ENCODE peak calls at places on chromosomes 12 and 14, in seven cellular contexts. One of them, this sample, is unnamed.
A peak's percentile ranks its signal among the peaks of the same experiment; 100 is the strongest.

GRCh38 chr14:59032821-59033220 is 155.6 kb upstream of the DAAM1 start:
- DNase-seq in GM23338: no peak
- DNase-seq in PC-9: no peak
- DNase-seq in PC-3: no peak
- DNase-seq in HCT116: no peak
- DNase-seq in MM.1S: no peak
- DNase-seq in hepatocyte: no peak
- DNase-seq in this sample: no peak

GRCh38 chr12:72072613-72073212 is 134.1 kb downstream of the TPH2 start:
- DNase-seq in GM23338: no peak
- DNase-seq in PC-9: no peak
- DNase-seq in PC-3: no peak
- DNase-seq in HCT116: no peak
- DNase-seq in MM.1S: no peak
- DNase-seq in hepatocyte: peak; percentile 33
- DNase-seq in this sample: no peak

GRCh38 chr12:98399532-98399931 is 115.9 kb upstream of the TMPO start:
- DNase-seq in GM23338: peak; percentile 58
- DNase-seq in PC-9: no peak
- DNase-seq in PC-3: peak; percentile 64
- DNase-seq in HCT116: peak; percentile 82
- DNase-seq in MM.1S: peak; percentile 40
- DNase-seq in hepatocyte: peak; percentile 74
- DNase-seq in this sample: peak; percentile 87

GRCh38 chr12:49954863-49955830 is 4.6 kb downstream of the AQP2 start:
- DNase-seq in GM23338: peak; percentile 78
- DNase-seq in PC-9: no peak
- DNase-seq in PC-3: no peak
- DNase-seq in HCT116: no peak
- DNase-seq in MM.1S: no peak
- DNase-seq in hepatocyte: no peak
- DNase-seq in this sample: peak; percentile 48

GRCh38 chr12:55073043-55074022 is 52.9 kb upstream of the OR9K2 start:
- DNase-seq in GM23338: peak; percentile 89
- DNase-seq in PC-9: no peak
- DNase-seq in PC-3: peak; percentile 81
- DNase-seq in HCT116: peak; percentile 66
- DNase-seq in MM.1S: peak; percentile 77
- DNase-seq in hepatocyte: peak; percentile 87
- DNase-seq in this sample: peak; percentile 78

GRCh38 chr12:54370218-54370730 is 6.0 kb upstream of the GPR84 start:
- DNase-seq in GM23338: peak; percentile 93
- DNase-seq in PC-9: peak; percentile 56
- DNase-seq in PC-3: peak; percentile 86
- DNase-seq in HCT116: no peak
- DNase-seq in MM.1S: no peak
- DNase-seq in hepatocyte: peak; percentile 90
- DNase-seq in this sample: peak; percentile 92

GRCh38 chr14:104981699-104982541 is 3.7 kb upstream of the CLBA1 start:
- DNase-seq in GM23338: no peak
- DNase-seq in PC-9: no peak
- DNase-seq in PC-3: no peak
- DNase-seq in HCT116: no peak
- DNase-seq in MM.1S: no peak
- DNase-seq in hepatocyte: peak; percentile 9
- DNase-seq in this sample: no peak

GRCh38 chr14:99188721-99189120 is 83.3 kb downstream of the BCL11B start:
- DNase-seq in GM23338: peak; percentile 79
- DNase-seq in PC-9: no peak
- DNase-seq in PC-3: no peak
- DNase-seq in HCT116: no peak
- DNase-seq in MM.1S: no peak
- DNase-seq in hepatocyte: no peak
- DNase-seq in this sample: no peak

GRCh38 chr12:111418594-111418880 is 12.8 kb downstream of the SH2B3 start:
- DNase-seq in GM23338: no peak
- DNase-seq in PC-9: no peak
- DNase-seq in PC-3: no peak
- DNase-seq in HCT116: no peak
- DNase-seq in MM.1S: no peak
- DNase-seq in hepatocyte: no peak
- DNase-seq in this sample: no peak

GRCh38 chr14:25463475-25463874 is 413.5 kb upstream of the STXBP6 start:
- DNase-seq in GM23338: no peak
- DNase-seq in PC-9: no peak
- DNase-seq in PC-3: no peak
- DNase-seq in HCT116: no peak
- DNase-seq in MM.1S: no peak
- DNase-seq in hepatocyte: no peak
- DNase-seq in this sample: no peak

GRCh38 chr12:55861871-55862270 is 19.1 kb upstream of the MMP19 start:
- DNase-seq in GM23338: no peak
- DNase-seq in PC-9: no peak
- DNase-seq in PC-3: no peak
- DNase-seq in HCT116: no peak
- DNase-seq in MM.1S: no peak
- DNase-seq in hepatocyte: no peak
- DNase-seq in this sample: peak; percentile 25

GRCh38 chr12:78062781-78063180 is 232.1 kb downstream of the NAV3 start:
- DNase-seq in GM23338: no peak
- DNase-seq in PC-9: no peak
- DNase-seq in PC-3: peak; percentile 40
- DNase-seq in HCT116: no peak
- DNase-seq in MM.1S: no peak
- DNase-seq in hepatocyte: peak; percentile 5
- DNase-seq in this sample: peak; percentile 85

GRCh38 chr12:2768224-2768961 is 26.4 kb upstream of the FKBP4 start:
- DNase-seq in GM23338: no peak
- DNase-seq in PC-9: no peak
- DNase-seq in PC-3: no peak
- DNase-seq in HCT116: no peak
- DNase-seq in MM.1S: no peak
- DNase-seq in hepatocyte: no peak
- DNase-seq in this sample: no peak

GRCh38 chr14:61615743-61616523 is 79.4 kb upstream of the HIF1A start:
- DNase-seq in GM23338: no peak
- DNase-seq in PC-9: peak; percentile 89
- DNase-seq in PC-3: peak; percentile 79
- DNase-seq in HCT116: no peak
- DNase-seq in MM.1S: no peak
- DNase-seq in hepatocyte: no peak
- DNase-seq in this sample: no peak

GRCh38 chr14:61619494-61619893 is 75.8 kb upstream of the HIF1A start:
- DNase-seq in GM23338: no peak
- DNase-seq in PC-9: no peak
- DNase-seq in PC-3: no peak
- DNase-seq in HCT116: no peak
- DNase-seq in MM.1S: no peak
- DNase-seq in hepatocyte: no peak
- DNase-seq in this sample: no peak

GRCh38 chr14:61614693-61615092 is 80.6 kb upstream of the HIF1A start:
- DNase-seq in GM23338: no peak
- DNase-seq in PC-9: no peak
- DNase-seq in PC-3: no peak
- DNase-seq in HCT116: no peak
- DNase-seq in MM.1S: no peak
- DNase-seq in hepatocyte: no peak
- DNase-seq in this sample: no peak

GRCh38 chr14:61618448-61618847 is 76.9 kb upstream of the HIF1A start:
- DNase-seq in GM23338: no peak
- DNase-seq in PC-9: no peak
- DNase-seq in PC-3: no peak
- DNase-seq in HCT116: no peak
- DNase-seq in MM.1S: no peak
- DNase-seq in hepatocyte: no peak
- DNase-seq in this sample: no peak

GRCh38 chr14:61616524-61617185 is 78.7 kb upstream of the HIF1A start:
- DNase-seq in GM23338: no peak
- DNase-seq in PC-9: peak; percentile 83
- DNase-seq in PC-3: peak; percentile 85
- DNase-seq in HCT116: no peak
- DNase-seq in MM.1S: no peak
- DNase-seq in hepatocyte: no peak
- DNase-seq in this sample: peak; percentile 81
- H3K4me2 ChIP-seq in GM23338: no peak overlapping the region
- H3K4me2 ChIP-seq in PC-9: peak overlapping the region; percentile 59
- H3K4me2 ChIP-seq in PC-3: peak overlapping the region; percentile 65
- H3K4me2 ChIP-seq in HCT116: no peak overlapping the region
- H3K4me2 ChIP-seq in MM.1S: no peak overlapping the region
- H3K4me2 ChIP-seq in hepatocyte: peak overlapping the region; percentile 4
- H3K4me2 ChIP-seq in this sample: peak overlapping the region; percentile 71

DNA sequence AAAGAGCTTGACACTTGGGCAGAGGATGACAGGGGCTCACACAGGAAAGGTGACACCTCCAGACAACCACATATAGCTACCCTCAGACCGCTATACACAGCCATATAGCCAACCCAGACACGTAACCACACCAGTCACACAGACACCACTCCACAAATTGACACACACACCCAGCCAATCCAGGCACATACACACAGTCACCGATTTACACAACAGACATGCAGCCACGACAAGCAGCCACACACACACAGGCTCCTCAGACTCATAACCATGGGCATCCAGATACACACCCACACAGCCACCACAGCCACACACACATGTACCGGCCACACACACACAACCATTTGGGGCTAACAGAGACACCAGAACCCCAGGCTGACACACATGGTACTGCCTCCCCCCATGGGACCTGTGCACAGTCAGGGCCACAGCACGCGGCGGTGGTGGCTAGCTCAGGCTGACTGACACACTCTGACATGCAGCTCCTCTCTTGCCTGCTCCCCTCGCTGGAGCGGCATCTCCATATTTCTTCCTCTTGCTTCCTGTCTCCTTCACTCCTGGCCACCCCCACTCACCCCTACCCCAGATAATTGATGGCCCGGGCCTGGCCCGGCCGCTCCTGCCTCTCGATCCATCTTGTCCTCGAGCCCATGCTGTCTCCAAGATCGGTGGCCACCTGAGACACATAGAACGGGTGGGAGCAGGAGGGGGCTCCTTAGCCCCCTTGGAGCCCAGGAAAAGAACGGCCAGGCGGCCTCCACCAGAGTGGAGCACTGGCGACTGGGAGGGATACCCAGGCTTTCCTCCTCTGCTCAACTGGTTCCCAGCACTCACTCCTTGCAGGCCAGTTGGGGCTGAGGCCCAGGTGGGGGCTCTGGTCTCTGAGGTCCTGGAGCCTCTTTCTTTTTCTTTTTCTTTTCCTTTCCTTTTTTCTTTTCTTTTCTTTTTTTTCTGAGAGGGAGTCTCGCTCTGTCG is 6.0 kb upstream of the SHMT2 start:
- DNase-seq in GM23338: no peak
- DNase-seq in PC-9: no peak
- DNase-seq in PC-3: no peak
- DNase-seq in HCT116: no peak
- DNase-seq in MM.1S: no peak
- DNase-seq in hepatocyte: no peak
- DNase-seq in this sample: no peak
- TF ChIP-seq EZH2 in GM23338: no peak
- TF ChIP-seq EZH2 in PC-9: no peak
- TF ChIP-seq EZH2 in PC-3: no peak
- TF ChIP-seq EZH2 in HCT116: no peak
- TF ChIP-seq EZH2 in MM.1S: no peak
- TF ChIP-seq EZH2 in hepatocyte: no peak
- TF ChIP-seq EZH2 in this sample: no peak

DNA sequence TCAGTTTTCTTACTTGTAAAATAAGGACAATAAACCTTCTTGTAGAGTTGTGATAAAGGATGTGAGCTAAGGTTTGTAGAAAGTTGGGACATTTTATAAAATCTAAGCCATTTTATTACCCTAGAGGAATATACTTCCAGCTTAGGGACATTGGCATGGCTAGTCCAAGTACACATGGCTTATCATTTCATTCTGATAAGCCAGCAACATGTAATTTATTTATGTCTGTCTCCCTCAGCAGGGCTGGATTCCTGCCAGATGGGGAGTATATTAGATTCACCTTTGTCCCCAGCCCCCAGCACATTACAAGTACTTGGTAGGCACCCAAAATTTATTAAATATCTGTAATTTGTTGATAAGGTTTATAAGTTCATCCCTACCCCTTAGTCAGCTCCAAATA is 6.3 kb upstream of the ATG14 start:
- DNase-seq in GM23338: no peak
- DNase-seq in PC-9: no peak
- DNase-seq in PC-3: no peak
- DNase-seq in HCT116: no peak
- DNase-seq in MM.1S: no peak
- DNase-seq in hepatocyte: peak; percentile 16
- DNase-seq in this sample: no peak
- H3K9me2 ChIP-seq in GM23338: no peaks in the 10 kb centered on the region
- H3K9me2 ChIP-seq in PC-9: no peaks in the 10 kb centered on the region
- H3K9me2 ChIP-seq in PC-3: no peaks in the 10 kb centered on the region
- H3K9me2 ChIP-seq in HCT116: no peaks in the 10 kb centered on the region
- H3K9me2 ChIP-seq in MM.1S: no peaks in the 10 kb centered on the region
- H3K9me2 ChIP-seq in hepatocyte: no peaks in the 10 kb centered on the region
- H3K9me2 ChIP-seq in this sample: no peaks in the 10 kb centered on the region

GRCh38 chr12:43278268-43278832 is 273.7 kb downstream of the ADAMTS20 start:
- DNase-seq in GM23338: no peak
- DNase-seq in PC-9: no peak
- DNase-seq in PC-3: peak; percentile 49
- DNase-seq in HCT116: no peak
- DNase-seq in MM.1S: peak; percentile 22
- DNase-seq in hepatocyte: peak; percentile 27
- DNase-seq in this sample: peak; percentile 30

GRCh38 chr12:43273467-43273866 is 278.5 kb downstream of the ADAMTS20 start:
- DNase-seq in GM23338: no peak
- DNase-seq in PC-9: no peak
- DNase-seq in PC-3: peak; percentile 36
- DNase-seq in HCT116: no peak
- DNase-seq in MM.1S: no peak
- DNase-seq in hepatocyte: no peak
- DNase-seq in this sample: peak; percentile 40

GRCh38 chr12:43281563-43281962 is 270.4 kb downstream of the ADAMTS20 start:
- DNase-seq in GM23338: no peak
- DNase-seq in PC-9: no peak
- DNase-seq in PC-3: no peak
- DNase-seq in HCT116: no peak
- DNase-seq in MM.1S: no peak
- DNase-seq in hepatocyte: no peak
- DNase-seq in this sample: no peak

GRCh38 chr12:43282106-43282505 is 269.9 kb downstream of the ADAMTS20 start:
- DNase-seq in GM23338: no peak
- DNase-seq in PC-9: no peak
- DNase-seq in PC-3: peak; percentile 58
- DNase-seq in HCT116: peak; percentile 16
- DNase-seq in MM.1S: peak; percentile 32
- DNase-seq in hepatocyte: peak; percentile 24
- DNase-seq in this sample: peak; percentile 63

DNA sequence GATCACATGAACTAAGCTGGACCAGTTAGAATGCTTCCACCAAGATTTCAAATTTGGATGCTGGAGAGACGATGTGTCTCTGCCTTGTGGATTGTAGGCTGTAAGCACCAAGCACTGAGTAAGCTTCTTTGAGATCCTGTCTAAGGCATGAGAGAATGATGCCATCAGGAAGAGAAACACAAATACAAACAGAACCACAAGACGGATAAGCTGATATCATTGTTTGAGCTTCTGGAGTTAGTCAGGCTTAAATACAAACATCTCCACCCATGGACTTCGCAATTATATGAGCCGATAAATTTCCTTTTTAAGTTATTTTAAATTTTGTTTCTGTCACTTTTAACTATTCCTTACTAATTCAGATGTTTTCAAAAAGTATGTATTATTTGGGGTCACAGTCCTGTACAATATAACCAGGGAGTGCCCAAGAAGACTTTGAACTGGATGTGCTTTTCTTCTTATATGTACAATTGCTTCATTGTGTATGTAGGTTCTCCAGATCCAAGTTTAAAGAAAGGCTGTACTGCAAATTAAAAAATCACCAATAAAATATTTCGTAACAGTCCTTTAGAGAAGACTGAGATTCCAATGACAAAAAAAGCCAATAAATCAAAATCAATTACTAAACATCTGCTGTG is 274.3 kb downstream of the ADAMTS20 start:
- DNase-seq in GM23338: no peak
- DNase-seq in PC-9: peak; percentile 87
- DNase-seq in PC-3: peak; percentile 92
- DNase-seq in HCT116: no peak
- DNase-seq in MM.1S: no peak
- DNase-seq in hepatocyte: peak; percentile 25
- DNase-seq in this sample: peak; percentile 83
- H3K4me2 ChIP-seq in GM23338: no peak overlapping the region
- H3K4me2 ChIP-seq in PC-9: peak overlapping the region; percentile 65
- H3K4me2 ChIP-seq in PC-3: peak overlapping the region; percentile 76
- H3K4me2 ChIP-seq in HCT116: no peak overlapping the region
- H3K4me2 ChIP-seq in MM.1S: no peak overlapping the region
- H3K4me2 ChIP-seq in hepatocyte: peak overlapping the region; percentile 6
- H3K4me2 ChIP-seq in this sample: peak overlapping the region; percentile 52

This sample was measured in GM23248.